ENCODE peak calls at places on chromosomes 12 and 14, in four cellular contexts. One of them, this sample, is unnamed.
A peak's percentile ranks its signal among the peaks of the same experiment; 100 is the strongest.

GRCh38 chr12:7856516-7856915 is 16.2 kb downstream of the SLC2A14 start:
- DNase-seq in CD8-positive, alpha-beta memory T cell: no peak
- DNase-seq in CD4-positive, alpha-beta memory T cell: no peak
- DNase-seq in gastrocnemius medialis: no peak
- DNase-seq in this sample: no peak

GRCh38 chr12:117098361-117099217 is 627 bp downstream of the TESC start:
- DNase-seq in CD4-positive, alpha-beta memory T cell: peak; percentile 19
- DNase-seq in CD8-positive, alpha-beta memory T cell: peak; percentile 54
- DNase-seq in gastrocnemius medialis: no peak
- DNase-seq in this sample: no peak

GRCh38 chr14:41137741-41138140 is 468.9 kb upstream of the LRFN5 start:
- DNase-seq in gastrocnemius medialis: no peak
- DNase-seq in CD8-positive, alpha-beta memory T cell: no peak
- DNase-seq in CD4-positive, alpha-beta memory T cell: no peak
- DNase-seq in this sample: no peak

GRCh38 chr12:121107681-121108080 is 25.0 kb upstream of the P2RX7 start:
- DNase-seq in CD4-positive, alpha-beta memory T cell: no peak
- DNase-seq in gastrocnemius medialis: no peak
- DNase-seq in CD8-positive, alpha-beta memory T cell: no peak
- DNase-seq in this sample: no peak

GRCh38 chr14:104222396-104223036 is 84.1 kb downstream of the KIF26A start:
- DNase-seq in CD4-positive, alpha-beta memory T cell: no peak
- DNase-seq in gastrocnemius medialis: no peak
- DNase-seq in CD8-positive, alpha-beta memory T cell: peak; percentile 26
- DNase-seq in this sample: no peak

GRCh38 chr12:98403936-98404335 is 111.5 kb upstream of the TMPO start:
- DNase-seq in CD8-positive, alpha-beta memory T cell: no peak
- DNase-seq in CD4-positive, alpha-beta memory T cell: no peak
- DNase-seq in gastrocnemius medialis: no peak
- DNase-seq in this sample: no peak

GRCh38 chr14:105411017-105411941 is 8.3 kb upstream of the MTA1 start:
- DNase-seq in CD8-positive, alpha-beta memory T cell: no peak
- DNase-seq in gastrocnemius medialis: no peak
- DNase-seq in CD4-positive, alpha-beta memory T cell: no peak
- DNase-seq in this sample: no peak

GRCh38 chr12:7747196-7747595 is at the start of gene CLEC4C:
- DNase-seq in gastrocnemius medialis: no peak
- DNase-seq in CD4-positive, alpha-beta memory T cell: no peak
- DNase-seq in CD8-positive, alpha-beta memory T cell: no peak
- DNase-seq in this sample: no peak

GRCh38 chr14:23101986-23102625 is 2.7 kb downstream of the CIROP start:
- DNase-seq in CD8-positive, alpha-beta memory T cell: no peak
- DNase-seq in CD4-positive, alpha-beta memory T cell: no peak
- DNase-seq in gastrocnemius medialis: no peak
- DNase-seq in this sample: no peak

GRCh38 chr12:103558879-103559278 is 28.2 kb upstream of the STAB2 start:
- DNase-seq in CD8-positive, alpha-beta memory T cell: no peak
- DNase-seq in gastrocnemius medialis: no peak
- DNase-seq in CD4-positive, alpha-beta memory T cell: no peak
- DNase-seq in this sample: no peak

GRCh38 chr14:95291859-95292542 is 27.7 kb downstream of the CLMN start:
- DNase-seq in CD4-positive, alpha-beta memory T cell: no peak
- DNase-seq in CD8-positive, alpha-beta memory T cell: no peak
- DNase-seq in gastrocnemius medialis: peak; percentile 70
- DNase-seq in this sample: no peak

GRCh38 chr12:56808954-56809353 is 45.8 kb downstream of the HSD17B6 start:
- DNase-seq in gastrocnemius medialis: no peak
- DNase-seq in CD4-positive, alpha-beta memory T cell: no peak
- DNase-seq in CD8-positive, alpha-beta memory T cell: no peak
- DNase-seq in this sample: no peak

GRCh38 chr14:66662374-66662773 is 154.4 kb downstream of the GPHN start:
- DNase-seq in CD4-positive, alpha-beta memory T cell: no peak
- DNase-seq in CD8-positive, alpha-beta memory T cell: no peak
- DNase-seq in gastrocnemius medialis: no peak
- DNase-seq in this sample: peak; percentile 5

GRCh38 chr14:58846682-58847465 is 209.1 kb downstream of the DACT1 start:
- DNase-seq in gastrocnemius medialis: no peak
- DNase-seq in CD4-positive, alpha-beta memory T cell: no peak
- DNase-seq in CD8-positive, alpha-beta memory T cell: no peak
- DNase-seq in this sample: no peak

GRCh38 chr12:46177842-46178608 is 90.8 kb downstream of the SLC38A1 start:
- DNase-seq in CD4-positive, alpha-beta memory T cell: peak; percentile 64
- DNase-seq in gastrocnemius medialis: no peak
- DNase-seq in CD8-positive, alpha-beta memory T cell: no peak
- DNase-seq in this sample: no peak

GRCh38 chr14:23294734-23295561 is 7.7 kb downstream of the PPP1R3E start:
- DNase-seq in CD4-positive, alpha-beta memory T cell: peak; percentile 75
- DNase-seq in CD8-positive, alpha-beta memory T cell: peak; percentile 67
- DNase-seq in gastrocnemius medialis: no peak
- DNase-seq in this sample: no peak

GRCh38 chr12:18580286-18580685 is 157.5 kb downstream of the PLCZ1 start:
- DNase-seq in CD4-positive, alpha-beta memory T cell: no peak
- DNase-seq in gastrocnemius medialis: no peak
- DNase-seq in CD8-positive, alpha-beta memory T cell: no peak
- DNase-seq in this sample: no peak

GRCh38 chr12:42936991-42937390 is 347.4 kb upstream of the PRICKLE1 start:
- DNase-seq in CD4-positive, alpha-beta memory T cell: no peak
- DNase-seq in gastrocnemius medialis: no peak
- DNase-seq in CD8-positive, alpha-beta memory T cell: no peak
- DNase-seq in this sample: no peak

GRCh38 chr12:123540899-123541662 is 7.6 kb upstream of the RILPL1 start:
- DNase-seq in CD4-positive, alpha-beta memory T cell: no peak
- DNase-seq in gastrocnemius medialis: no peak
- DNase-seq in CD8-positive, alpha-beta memory T cell: no peak
- DNase-seq in this sample: no peak

GRCh38 chr14:45198551-45198950 is 54.5 kb downstream of the MIS18BP1 start:
- DNase-seq in CD8-positive, alpha-beta memory T cell: no peak
- DNase-seq in CD4-positive, alpha-beta memory T cell: no peak
- DNase-seq in gastrocnemius medialis: no peak
- DNase-seq in this sample: no peak

GRCh38 chr12:63318933-63319332 is 167.9 kb upstream of the AVPR1A start:
- DNase-seq in CD4-positive, alpha-beta memory T cell: no peak
- DNase-seq in gastrocnemius medialis: no peak
- DNase-seq in CD8-positive, alpha-beta memory T cell: no peak
- DNase-seq in this sample: no peak

GRCh38 chr12:120835657-120836056 is 68.5 kb downstream of the SPPL3 start:
- DNase-seq in CD8-positive, alpha-beta memory T cell: no peak
- DNase-seq in CD4-positive, alpha-beta memory T cell: no peak
- DNase-seq in gastrocnemius medialis: no peak
- DNase-seq in this sample: no peak

GRCh38 chr12:59494617-59495016 is 101.2 kb upstream of the SLC16A7 start:
- DNase-seq in CD4-positive, alpha-beta memory T cell: no peak
- DNase-seq in gastrocnemius medialis: no peak
- DNase-seq in CD8-positive, alpha-beta memory T cell: no peak
- DNase-seq in this sample: no peak

GRCh38 chr12:59500915-59501314 is 94.9 kb upstream of the SLC16A7 start:
- DNase-seq in gastrocnemius medialis: no peak
- DNase-seq in CD8-positive, alpha-beta memory T cell: no peak
- DNase-seq in CD4-positive, alpha-beta memory T cell: no peak
- DNase-seq in this sample: no peak

GRCh38 chr12:59500335-59500734 is 95.5 kb upstream of the SLC16A7 start:
- DNase-seq in CD4-positive, alpha-beta memory T cell: no peak
- DNase-seq in CD8-positive, alpha-beta memory T cell: no peak
- DNase-seq in gastrocnemius medialis: no peak
- DNase-seq in this sample: no peak

GRCh38 chr12:59499774-59500173 is 96.1 kb upstream of the SLC16A7 start:
- DNase-seq in gastrocnemius medialis: no peak
- DNase-seq in CD8-positive, alpha-beta memory T cell: no peak
- DNase-seq in CD4-positive, alpha-beta memory T cell: no peak
- DNase-seq in this sample: no peak
- H3K27ac ChIP-seq in gastrocnemius medialis: no peak overlapping the region
- H3K27ac ChIP-seq in CD8-positive, alpha-beta memory T cell: no peak overlapping the region
- H3K27ac ChIP-seq in CD4-positive, alpha-beta memory T cell: no peak overlapping the region
- H3K27ac ChIP-seq in this sample: no peak overlapping the region

GRCh38 chr14:74599201-74599809 is 12.7 kb downstream of the LTBP2 start:
- DNase-seq in CD4-positive, alpha-beta memory T cell: no peak
- DNase-seq in gastrocnemius medialis: no peak
- DNase-seq in CD8-positive, alpha-beta memory T cell: no peak
- DNase-seq in this sample: no peak
- H3K27ac ChIP-seq in CD4-positive, alpha-beta memory T cell: no peak overlapping the region
- H3K27ac ChIP-seq in gastrocnemius medialis: peak overlapping the region; percentile 35
- H3K27ac ChIP-seq in CD8-positive, alpha-beta memory T cell: no peak overlapping the region
- H3K27ac ChIP-seq in this sample: no peak overlapping the region

GRCh38 chr12:59452259-59452658 is 143.6 kb upstream of the SLC16A7 start:
- DNase-seq in CD4-positive, alpha-beta memory T cell: no peak
- DNase-seq in CD8-positive, alpha-beta memory T cell: no peak
- DNase-seq in gastrocnemius medialis: no peak
- DNase-seq in this sample: no peak

GRCh38 chr12:59452746-59453145 is 143.1 kb upstream of the SLC16A7 start:
- DNase-seq in gastrocnemius medialis: no peak
- DNase-seq in CD8-positive, alpha-beta memory T cell: no peak
- DNase-seq in CD4-positive, alpha-beta memory T cell: no peak
- DNase-seq in this sample: no peak

GRCh38 chr12:59453461-59453860 is 142.4 kb upstream of the SLC16A7 start:
- DNase-seq in CD8-positive, alpha-beta memory T cell: no peak
- DNase-seq in CD4-positive, alpha-beta memory T cell: no peak
- DNase-seq in gastrocnemius medialis: no peak
- DNase-seq in this sample: no peak
- H3K27ac ChIP-seq in CD8-positive, alpha-beta memory T cell: no peak overlapping the region
- H3K27ac ChIP-seq in CD4-positive, alpha-beta memory T cell: no peak overlapping the region
- H3K27ac ChIP-seq in gastrocnemius medialis: no peak overlapping the region
- H3K27ac ChIP-seq in this sample: no peak overlapping the region

DNA sequence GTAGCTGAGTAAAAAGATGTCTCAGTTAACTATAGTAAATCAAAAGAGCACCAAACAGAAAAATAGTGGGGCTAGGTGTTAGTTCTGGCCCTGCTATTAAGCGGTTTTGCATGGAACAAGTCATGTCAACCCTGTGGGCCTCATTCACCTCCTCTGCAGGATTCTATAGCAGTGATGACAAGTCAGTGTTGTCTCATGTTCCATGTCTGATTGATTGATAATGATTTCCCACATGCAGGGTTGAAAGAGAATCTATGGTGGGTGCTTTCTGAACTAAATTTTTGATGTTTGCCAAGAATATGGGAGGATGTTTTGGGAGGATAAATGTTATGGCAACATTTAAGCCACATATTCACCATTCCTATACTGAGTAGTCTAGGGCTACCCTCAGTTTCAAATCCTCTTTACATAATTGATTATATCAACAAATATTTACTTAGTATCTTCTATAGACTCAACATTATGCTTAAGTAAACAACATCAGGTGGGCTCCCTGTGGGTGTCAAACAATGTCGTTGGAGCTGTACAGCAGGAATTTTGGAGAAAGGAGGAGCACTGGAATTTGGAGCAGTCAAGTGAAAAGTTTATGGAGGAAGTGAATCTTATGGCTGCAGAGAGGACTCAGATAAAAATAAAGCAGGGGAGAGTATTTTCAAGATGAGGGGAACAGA is 48.6 kb downstream of the IRAK3 start:
- DNase-seq in CD8-positive, alpha-beta memory T cell: no peak
- DNase-seq in CD4-positive, alpha-beta memory T cell: no peak
- DNase-seq in gastrocnemius medialis: no peak
- DNase-seq in this sample: no peak
- H3K27ac ChIP-seq in CD8-positive, alpha-beta memory T cell: no peak overlapping the region
- H3K27ac ChIP-seq in CD4-positive, alpha-beta memory T cell: no peak overlapping the region
- H3K27ac ChIP-seq in gastrocnemius medialis: no peak overlapping the region
- H3K27ac ChIP-seq in this sample: no peak overlapping the region

GRCh38 chr12:52765702-52766101 is 11.4 kb downstream of the KRT76 start:
- DNase-seq in CD4-positive, alpha-beta memory T cell: no peak
- DNase-seq in CD8-positive, alpha-beta memory T cell: no peak
- DNase-seq in gastrocnemius medialis: no peak
- DNase-seq in this sample: no peak
- H3K27ac ChIP-seq in CD4-positive, alpha-beta memory T cell: no peak overlapping the region
- H3K27ac ChIP-seq in CD8-positive, alpha-beta memory T cell: no peak overlapping the region
- H3K27ac ChIP-seq in gastrocnemius medialis: no peak overlapping the region
- H3K27ac ChIP-seq in this sample: no peak overlapping the region

GRCh38 chr14:99256483-99256874 is 15.5 kb downstream of the BCL11B start:
- DNase-seq in CD4-positive, alpha-beta memory T cell: no peak
- DNase-seq in gastrocnemius medialis: no peak
- DNase-seq in CD8-positive, alpha-beta memory T cell: peak; percentile 29
- DNase-seq in this sample: no peak
- H3K27ac ChIP-seq in CD4-positive, alpha-beta memory T cell: peak overlapping the region; percentile 98
- H3K27ac ChIP-seq in gastrocnemius medialis: no peak overlapping the region
- H3K27ac ChIP-seq in CD8-positive, alpha-beta memory T cell: peak overlapping the region; percentile 89
- H3K27ac ChIP-seq in this sample: no peak overlapping the region

This sample was measured in iPS DF 6.9.